ENCODE peak calls at places on chromosomes 11 and 22, in six cellular contexts. J, D, I, B, O and R are unnamed samples.

GRCh38 chr11:66224226-66224850 is 44.1 kb upstream of the RAB1B start:
- DNase-seq in J (no peak), D (no peak), I (no peak), B (no peak), O (no peak), R (no peak)

GRCh38 chr22:47307326-47307725 is 544.9 kb downstream of the TBC1D22A start:
- DNase-seq in J (no peak), D (no peak), I (no peak), B (no peak), O (peak; percentile 40), R (peak; percentile 71)

GRCh38 chr11:24293964-24294363 is 202.9 kb upstream of the LUZP2 start:
- DNase-seq in J (no peak), D (no peak), I (no peak), B (no peak), O (no peak), R (no peak)

GRCh38 chr11:69677744-69678143 is 2.6 kb upstream of the LTO1 start:
- DNase-seq in J (no peak), D (no peak), I (no peak), B (no peak), O (no peak), R (no peak)

GRCh38 chr22:20815477-20816050 is 41.7 kb downstream of the SERPIND1 start:
- DNase-seq in J (no peak), D (no peak), I (no peak), B (no peak), O (no peak), R (no peak)

GRCh38 chr11:11668781-11669180 is 47.0 kb upstream of the GALNT18 start:
- DNase-seq in J (no peak), D (no peak), I (no peak), B (no peak), O (no peak), R (no peak)

GRCh38 chr11:10694481-10695239 is 1.1 kb upstream of the IRAG1 start:
- DNase-seq in J (no peak), D (no peak), I (no peak), B (no peak), O (no peak), R (no peak)

GRCh38 chr11:17610402-17610894 is 63.4 kb downstream of the OTOG start:
- DNase-seq in J (no peak), D (no peak), I (no peak), B (no peak), O (no peak), R (no peak)

GRCh38 chr11:57458410-57459111 is 1.8 kb upstream of the RTN4RL2 start:
- DNase-seq in J (peak; percentile 9), D (peak; percentile 95), I (peak; percentile 33), B (no peak), O (no peak), R (peak; percentile 58)

GRCh38 chr11:126194121-126194543 is 17.3 kb downstream of the RPUSD4 start:
- DNase-seq in J (peak; percentile 48), D (peak; percentile 34), I (peak; percentile 49), B (no peak), O (no peak), R (peak; percentile 63)

GRCh38 chr11:1177771-1178090 is 20.0 kb downstream of the MUC5AC start:
- DNase-seq in J (no peak), D (no peak), I (no peak), B (no peak), O (no peak), R (no peak)

GRCh38 chr22:38572065-38572464 is 2.1 kb upstream of the DMC1 start:
- DNase-seq in J (peak; percentile 36), D (peak; percentile 50), I (peak; percentile 66), B (no peak), O (peak; percentile 38), R (peak; percentile 64)

GRCh38 chr11:72333657-72334056 is 89.7 kb upstream of the PHOX2A start:
- DNase-seq in J (no peak), D (no peak), I (peak; percentile 24), B (no peak), O (no peak), R (peak; percentile 61)

GRCh38 chr11:69702769-69703510 is 882 bp downstream of the FGF19 start:
- DNase-seq in J (no peak), D (no peak), I (no peak), B (no peak), O (no peak), R (no peak)

GRCh38 chr11:72642815-72643511 is 31.3 kb downstream of the PDE2A start:
- DNase-seq in J (peak; percentile 52), D (peak; percentile 68), I (peak; percentile 59), B (no peak), O (peak; percentile 68), R (peak; percentile 75)

GRCh38 chr11:109729761-109730160 is 307.8 kb downstream of the C11orf87 start:
- DNase-seq in J (no peak), D (peak; percentile 98), I (no peak), B (peak; percentile 14), O (no peak), R (no peak)

GRCh38 chr11:45646275-45646970 is 19.0 kb downstream of the CHST1 start:
- DNase-seq in J (no peak), D (peak; percentile 43), I (peak; percentile 43), B (no peak), O (peak; percentile 19), R (no peak)

GRCh38 chr11:1192741-1193325 is 30.0 kb upstream of the MUC5B start:
- DNase-seq in J (no peak), D (no peak), I (no peak), B (no peak), O (no peak), R (no peak)

GRCh38 chr11:65417702-65418430 is 4.7 kb upstream of the NEAT1 start:
- DNase-seq in J (no peak), D (no peak), I (peak; percentile 56), B (no peak), O (no peak), R (peak; percentile 29)

GRCh38 chr11:135006800-135007199 is 594.8 kb upstream of the B3GAT1 start:
- DNase-seq in J (no peak), D (peak; percentile 12), I (no peak), B (no peak), O (no peak), R (no peak)

GRCh38 chr22:38843201-38843715 is 570 bp downstream of the NPTXR start:
- DNase-seq in J (peak; percentile 42), D (peak; percentile 74), I (no peak), B (no peak), O (peak; percentile 69), R (peak; percentile 80)

GRCh38 chr22:40950888-40951794 is at the start of gene RBX1:
- DNase-seq in J (peak; percentile 98), D (peak; percentile 97), I (peak; percentile 99), B (peak; percentile 88), O (peak; percentile 98), R (peak; percentile 98)

GRCh38 chr11:20501971-20502370 is 97.4 kb upstream of the SLC6A5 start:
- DNase-seq in J (no peak), D (no peak), I (no peak), B (no peak), O (no peak), R (no peak)

GRCh38 chr11:93116641-93117577 is 80.9 kb downstream of the SLC36A4 start:
- DNase-seq in J (no peak), D (no peak), I (no peak), B (no peak), O (no peak), R (no peak)

GRCh38 chr11:73366265-73366610 is 10.0 kb upstream of the RELT start:
- DNase-seq in J (no peak), D (no peak), I (peak; percentile 59), B (no peak), O (no peak), R (no peak)

GRCh38 chr22:50702821-50703725 is 30.4 kb downstream of the SHANK3 start:
- DNase-seq in J (no peak), D (no peak), I (no peak), B (no peak), O (no peak), R (no peak)

GRCh38 chr11:36123353-36124220 is 165.6 kb downstream of the COMMD9 start:
- DNase-seq in J (no peak), D (peak; percentile 35), I (no peak), B (no peak), O (no peak), R (no peak)

GRCh38 chr22:44483878-44484277 is 14.2 kb downstream of the RTL6 start:
- DNase-seq in J (no peak), D (peak; percentile 91), I (no peak), B (no peak), O (no peak), R (no peak)